ENCODE peak calls at places on chromosomes 4 and X, in five cellular contexts. Z is heart left ventricle, F is IMR-90, E is Peyer's patch, A is right lobe of liver. J is an unnamed sample.

GRCh38 chrX:118807151-118808017 is 16.2 kb upstream of the ZCCHC12 start:
- DNase-seq in E (peak; percentile 68), Z (no peak), A (no peak), F (peak; percentile 52), J (no peak)

GRCh38 chr4:169823685-169824084 is 65.9 kb upstream of the HPF1 start:
- DNase-seq in A (peak; percentile 33), F (peak; percentile 60), E (no peak), Z (peak; percentile 37), J (no peak)

GRCh38 chr4:145527773-145528172 is 46.1 kb downstream of the SMAD1 start:
- DNase-seq in Z (no peak), F (no peak), E (no peak), A (no peak), J (no peak)

GRCh38 chr4:1367936-1368289 is 20.9 kb downstream of the UVSSA start:
- DNase-seq in A (peak; percentile 11), Z (no peak), F (no peak), E (no peak), J (no peak)

GRCh38 chrX:9573282-9574106 is 108.6 kb downstream of the TBL1X start:
- DNase-seq in F (no peak), E (peak; percentile 49), A (peak; percentile 46), Z (no peak), J (no peak)

GRCh38 chrX:129462707-129463106 is 60.6 kb downstream of the SMARCA1 start:
- DNase-seq in A (no peak), E (no peak), Z (no peak), F (no peak), J (no peak)

GRCh38 chrX:68895339-68896250 is 66.8 kb downstream of the EFNB1 start:
- DNase-seq in F (peak; percentile 42), A (peak; percentile 34), E (peak; percentile 80), Z (peak; percentile 71), J (no peak)

GRCh38 chr4:4426511-4427477 is 39.9 kb downstream of the NSG1 start:
- DNase-seq in E (peak; percentile 37), Z (no peak), F (no peak), A (no peak), J (no peak)

GRCh38 chr4:158624889-158625478 is 46.7 kb downstream of the C4orf46 start:
- DNase-seq in E (no peak), A (no peak), Z (no peak), F (peak; percentile 73), J (no peak)

GRCh38 chr4:72592076-72592475 is 23.1 kb upstream of the ADAMTS3 start:
- DNase-seq in Z (no peak), F (no peak), A (no peak), E (no peak), J (no peak)

GRCh38 chrX:2498781-2499302 is 1.9 kb downstream of the DHRSX start:
- DNase-seq in A (no peak), E (no peak), F (peak; percentile 18), Z (no peak), J (no peak)

GRCh38 chr4:16168710-16169388 is 57.4 kb downstream of the TAPT1 start:
- DNase-seq in E (no peak), Z (no peak), F (no peak), A (no peak), J (no peak)

GRCh38 chrX:30935985-30936384 is 46.9 kb upstream of the TAB3 start:
- DNase-seq in A (peak; percentile 32), F (peak; percentile 3), E (peak; percentile 48), Z (no peak), J (no peak)

GRCh38 chr4:137949746-137950145 is 292.4 kb downstream of the SLC7A11 start:
- DNase-seq in E (no peak), F (peak; percentile 38), Z (no peak), A (no peak), J (no peak)

GRCh38 chr4:51843309-51844156 is 580 bp downstream of the DCUN1D4 start:
- DNase-seq in F (peak; percentile 56), E (peak; percentile 78), Z (peak; percentile 79), A (peak; percentile 83), J (peak; percentile 51)

GRCh38 chr4:7186081-7186480 is 6.3 kb upstream of the SORCS2 start:
- DNase-seq in Z (no peak), F (no peak), E (peak; percentile 47), A (no peak), J (no peak)

GRCh38 chrX:38347136-38347535 is 5.3 kb upstream of the OTC start:
- DNase-seq in Z (no peak), F (peak; percentile 52), E (no peak), A (no peak), J (no peak)

GRCh38 chr4:183360161-183360919 is 38.1 kb upstream of the CLDN24 start:
- DNase-seq in Z (no peak), A (no peak), F (peak; percentile 23), E (no peak), J (no peak)

GRCh38 chrX:120429776-120430535 is 39.1 kb downstream of the LAMP2 start:
- DNase-seq in A (no peak), E (no peak), Z (no peak), F (no peak), J (no peak)

GRCh38 chrX:129772796-129773431 is 6.8 kb upstream of the SASH3 start:
- DNase-seq in F (no peak), Z (peak; percentile 65), A (peak; percentile 75), E (peak; percentile 94), J (peak; percentile 26)

GRCh38 chrX:68992998-68993397 is 164.2 kb downstream of the EFNB1 start:
- DNase-seq in Z (no peak), A (no peak), F (no peak), E (no peak), J (no peak)

GRCh38 chr4:166972071-166972470 is 262.2 kb downstream of the SPOCK3 start:
- DNase-seq in Z (no peak), E (no peak), F (no peak), A (no peak), J (no peak)

GRCh38 chr4:138982754-138983153 is 32.8 kb upstream of the NOCT start:
- DNase-seq in A (no peak), Z (no peak), F (no peak), E (no peak), J (no peak)

GRCh38 chr4:176841730-176842129 is 49.0 kb upstream of the VEGFC start:
- DNase-seq in Z (no peak), F (peak; percentile 92), E (no peak), A (no peak), J (no peak)

GRCh38 chr4:74032064-74032463 is 6.4 kb downstream of the CXCL3 start:
- DNase-seq in Z (peak; percentile 32), F (peak; percentile 35), E (no peak), A (no peak), J (no peak)

GRCh38 chr4:148004228-148004813 is 272.4 kb downstream of the ARHGAP10 start:
- DNase-seq in F (no peak), Z (no peak), E (peak; percentile 61), A (peak; percentile 39), J (no peak)

GRCh38 chr4:152010680-152011079 is 249.9 kb upstream of the GATB start:
- DNase-seq in A (no peak), Z (no peak), E (no peak), F (no peak), J (no peak)

GRCh38 chrX:140572724-140573123 is 67.9 kb upstream of the SOX3 start:
- DNase-seq in F (peak; percentile 34), E (peak; percentile 56), Z (no peak), A (peak; percentile 32), J (no peak)
- TF ChIP-seq CTCF in F (peak; percentile 58), E (peak; percentile 13), Z (peak; percentile 30), A (peak; percentile 71), J (peak; percentile 22)

DNA sequence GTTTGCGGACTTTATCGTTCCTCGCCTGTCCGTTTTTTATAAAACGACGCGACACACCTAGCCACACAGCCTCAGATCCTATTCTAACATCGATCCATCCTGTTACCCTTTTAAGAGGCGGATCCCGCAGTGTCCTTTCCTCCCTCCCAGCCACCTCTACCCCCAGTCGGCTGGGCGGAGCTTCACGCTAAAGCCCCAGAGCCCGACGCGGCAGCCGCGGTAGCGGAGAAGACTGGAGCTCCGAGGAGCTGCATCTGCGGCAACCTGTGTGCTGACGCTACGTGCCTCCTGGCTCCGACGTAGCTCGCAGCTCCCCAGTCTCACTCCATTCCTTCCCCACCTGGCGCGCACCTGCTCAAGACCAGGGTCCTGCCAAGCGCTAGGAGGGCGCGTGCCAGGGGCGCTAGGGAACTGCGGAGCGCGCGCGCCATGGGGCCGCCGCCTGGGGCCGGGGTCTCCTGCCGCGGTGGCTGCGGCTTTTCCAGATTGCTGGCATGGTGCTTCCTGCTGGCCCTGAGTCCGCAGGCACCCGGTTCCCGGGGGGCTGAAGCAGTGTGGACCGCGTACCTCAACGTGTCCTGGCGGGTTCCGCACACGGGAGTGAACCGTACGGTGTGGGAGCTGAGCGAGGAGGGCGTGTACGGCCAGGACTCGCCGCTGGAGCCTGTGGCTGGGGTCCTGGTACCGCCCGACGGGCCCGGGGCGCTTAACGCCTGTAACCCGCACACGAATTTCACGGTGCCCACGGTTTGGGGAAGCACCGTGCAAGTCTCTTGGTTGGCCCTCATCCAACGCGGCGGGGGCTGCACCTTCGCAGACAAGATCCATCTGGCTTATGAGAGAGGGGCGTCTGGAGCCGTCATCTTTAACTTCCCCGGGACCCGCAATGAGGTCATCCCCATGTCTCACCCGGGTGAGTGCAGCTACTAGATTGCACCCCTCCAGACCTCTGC is at the start of gene RNF128:
- DNase-seq in F (peak; percentile 26), A (peak; percentile 79), E (peak; percentile 76), Z (no peak), J (no peak)
- TF ChIP-seq POLR2A in F (no peak), A (peak; percentile 79), E (peak; percentile 81), Z (no peak), J (no peak)

DNA sequence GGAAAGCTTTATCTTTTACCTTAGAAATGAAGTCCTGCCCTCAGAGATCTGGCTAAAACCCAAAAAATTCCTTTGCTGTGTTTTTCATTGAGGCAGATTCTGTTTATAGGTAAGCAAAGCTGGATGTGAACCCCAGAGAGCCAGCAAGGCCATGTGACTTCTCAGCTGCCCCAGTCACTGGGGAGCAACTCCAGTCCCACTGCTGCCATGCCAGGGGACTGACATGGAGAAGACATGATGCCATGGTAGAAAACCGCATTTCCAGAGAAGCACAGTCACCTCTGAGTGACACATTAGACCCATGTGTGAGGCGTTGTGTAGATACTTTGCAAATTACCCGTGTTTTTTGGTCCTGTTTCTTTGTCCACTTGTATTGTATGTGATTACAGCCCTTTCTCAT is 45.4 kb downstream of the PTTG2 start:
- DNase-seq in A (no peak), Z (no peak), F (no peak), E (no peak), J (no peak)
- H3K4me1 ChIP-seq in A (no peaks in the 10 kb centered on the region), Z (peaks cover 49% of the 10 kb centered on the region), F (peaks cover 20% of the 10 kb centered on the region), E (peaks cover 29% of the 10 kb centered on the region), J (peaks cover 48% of the 10 kb centered on the region)

GRCh38 chrX:24085133-24085532 is 30.4 kb downstream of the EIF2S3 start:
- DNase-seq in F (no peak), Z (no peak), E (no peak), A (no peak), J (no peak)

GRCh38 chrX:24079405-24079804 is 24.6 kb downstream of the EIF2S3 start:
- DNase-seq in E (no peak), Z (no peak), F (no peak), A (no peak), J (no peak)

GRCh38 chrX:24080670-24081069 is 25.9 kb downstream of the EIF2S3 start:
- DNase-seq in A (no peak), E (no peak), Z (no peak), F (no peak), J (no peak)

GRCh38 chrX:24082446-24082845 is 27.7 kb downstream of the EIF2S3 start:
- DNase-seq in E (no peak), F (no peak), A (no peak), Z (no peak), J (no peak)

GRCh38 chrX:24081661-24082154 is 27.0 kb downstream of the EIF2S3 start:
- DNase-seq in F (peak; percentile 63), Z (peak; percentile 54), E (peak; percentile 77), A (peak; percentile 57), J (no peak)
- TF ChIP-seq CTCF in F (peak; percentile 58), Z (peak; percentile 26), E (peak; percentile 28), A (peak; percentile 49), J (no peak)